ENCODE peak calls at places on chromosomes 16 and 17, in seven cellular contexts. K, U, S, I, J, O and D are unnamed samples.

GRCh38 chr17:12137859-12138258 is 117.2 kb downstream of the MAP2K4 start:
- DNase-seq in K (no peak), U (no peak), S (no peak), I (no peak), J (no peak), O (no peak), D (no peak)

GRCh38 chr17:60079401-60079861 is 710 bp upstream of the HEATR6 start:
- DNase-seq in K (no peak), U (no peak), S (no peak), I (no peak), J (no peak), O (no peak), D (no peak)

GRCh38 chr16:67873435-67874146 is 739 bp downstream of the EDC4 start:
- DNase-seq in K (no peak), U (peak), S (no peak), I (no peak), J (no peak), O (no peak), D (no peak)

GRCh38 chr16:49484454-49484853 is 110.8 kb downstream of the C16orf78 start:
- DNase-seq in K (peak), U (peak), S (peak), I (peak), J (peak), O (peak), D (peak)

GRCh38 chr16:58022601-58023371 is 2.8 kb upstream of the MMP15 start:
- DNase-seq in K (peak), U (peak), S (no peak), I (peak), J (no peak), O (peak), D (no peak)

GRCh38 chr17:46764709-46765401 is 53.6 kb downstream of the WNT3 start:
- DNase-seq in K (no peak), U (no peak), S (no peak), I (peak), J (no peak), O (peak), D (no peak)

GRCh38 chr16:69929480-69929879 is 21.7 kb upstream of the CLEC18A start:
- DNase-seq in K (no peak), U (no peak), S (no peak), I (no peak), J (no peak), O (no peak), D (no peak)

GRCh38 chr17:36667922-36668321 is 66.5 kb downstream of the MRM1 start:
- DNase-seq in K (no peak), U (no peak), S (no peak), I (no peak), J (no peak), O (no peak), D (no peak)

GRCh38 chr16:24540575-24541240 is 1.3 kb downstream of the RBBP6 start:
- DNase-seq in K (no peak), U (no peak), S (no peak), I (no peak), J (no peak), O (no peak), D (no peak)

GRCh38 chr16:11585460-11586374 is 1.0 kb downstream of the LITAF start:
- DNase-seq in K (peak), U (peak), S (no peak), I (peak), J (no peak), O (peak), D (no peak)

GRCh38 chr16:50228364-50228868 is 37.9 kb upstream of the ADCY7 start:
- DNase-seq in K (no peak), U (no peak), S (no peak), I (no peak), J (no peak), O (no peak), D (no peak)

GRCh38 chr16:29674188-29674587 is 4.8 kb upstream of the QPRT start:
- DNase-seq in K (peak), U (peak), S (no peak), I (no peak), J (no peak), O (no peak), D (no peak)

GRCh38 chr16:26149661-26150060 is 457.9 kb downstream of the HS3ST4 start:
- DNase-seq in K (no peak), U (no peak), S (no peak), I (no peak), J (no peak), O (no peak), D (no peak)

GRCh38 chr16:62363451-62363850 is 327.2 kb upstream of the CDH8 start:
- DNase-seq in K (no peak), U (no peak), S (no peak), I (no peak), J (no peak), O (no peak), D (no peak)

GRCh38 chr17:57097832-57098421 is 12.9 kb downstream of the AKAP1 start:
- DNase-seq in K (no peak), U (no peak), S (peak), I (no peak), J (no peak), O (no peak), D (no peak)

GRCh38 chr17:19306160-19307111 is 56.1 kb downstream of the B9D1 start:
- DNase-seq in K (no peak), U (peak), S (no peak), I (no peak), J (no peak), O (peak), D (no peak)

GRCh38 chr17:76493505-76494167 is 7.6 kb downstream of the RHBDF2 start:
- DNase-seq in K (no peak), U (peak), S (no peak), I (no peak), J (no peak), O (peak), D (no peak)

GRCh38 chr17:49197346-49197998 is 12.9 kb downstream of the GNGT2 start:
- DNase-seq in K (no peak), U (no peak), S (no peak), I (no peak), J (no peak), O (no peak), D (no peak)

GRCh38 chr16:57000271-57001025 is 11.1 kb downstream of the NLRC5 start:
- DNase-seq in K (peak), U (peak), S (no peak), I (peak), J (peak), O (peak), D (no peak)

GRCh38 chr17:80453126-80453979 is 23.1 kb downstream of the NPTX1 start:
- DNase-seq in K (no peak), U (no peak), S (no peak), I (no peak), J (no peak), O (no peak), D (no peak)

GRCh38 chr17:80455328-80455710 is 21.1 kb downstream of the NPTX1 start:
- DNase-seq in K (peak), U (peak), S (peak), I (peak), J (peak), O (peak), D (peak)

GRCh38 chr17:80453980-80454556 is 22.3 kb downstream of the NPTX1 start:
- DNase-seq in K (no peak), U (no peak), S (no peak), I (no peak), J (no peak), O (no peak), D (peak)

GRCh38 chr17:80455784-80456183 is 20.6 kb downstream of the NPTX1 start:
- DNase-seq in K (no peak), U (no peak), S (no peak), I (no peak), J (no peak), O (no peak), D (no peak)

DNA sequence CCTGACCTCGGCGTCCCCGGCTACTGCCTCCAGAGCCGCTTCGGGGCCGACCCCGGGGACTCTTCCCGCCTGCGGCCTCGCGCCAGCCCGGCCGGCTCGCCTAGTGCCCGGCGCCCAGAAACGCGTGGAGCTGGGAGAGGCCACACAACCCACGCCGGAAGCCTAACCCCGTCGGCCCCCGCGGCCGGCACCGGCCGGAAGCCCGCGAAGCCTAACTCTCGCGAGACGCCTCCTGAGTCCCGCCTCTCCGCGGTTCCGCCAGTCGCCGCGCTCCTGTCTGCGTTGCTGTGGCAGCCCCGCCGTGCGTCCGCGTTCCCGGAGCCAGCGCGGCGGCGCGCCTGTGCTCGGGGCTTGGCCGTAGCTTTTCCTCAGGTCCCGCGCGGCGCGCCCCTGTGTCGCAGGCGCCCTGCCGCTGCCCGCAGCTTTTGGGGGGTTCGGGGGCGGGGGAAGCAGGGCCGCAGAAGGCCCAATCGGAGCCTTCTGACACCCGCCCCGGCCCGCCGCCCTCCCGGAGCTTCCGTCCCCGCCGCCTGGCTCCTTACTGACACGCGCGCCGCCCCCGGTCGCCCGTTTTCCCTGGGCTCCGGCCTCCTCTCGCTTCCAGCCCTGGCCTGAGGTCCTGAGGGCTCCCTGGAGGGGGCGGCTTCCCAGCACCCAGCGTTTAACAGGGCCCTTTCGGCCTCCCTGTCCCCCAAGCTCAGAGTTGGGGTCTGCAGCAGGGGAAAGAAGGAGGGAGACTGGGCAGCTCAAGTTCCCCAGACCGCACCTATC is 21.7 kb downstream of the NPTX1 start:
- DNase-seq in K (peak), U (peak), S (peak), I (peak), J (peak), O (peak), D (peak)
- TF ChIP-seq POLR2A in K (peak), U (peak), S (peak), I (no peak), J (peak), O (no peak), D (peak)

GRCh38 chr17:73010414-73010813 is 82.1 kb downstream of the SLC39A11 start:
- DNase-seq in K (no peak), U (no peak), S (no peak), I (no peak), J (no peak), O (no peak), D (no peak)
- TF ChIP-seq POLR2A in K (no peak), U (no peak), S (no peak), I (no peak), J (no peak), O (no peak), D (no peak)

GRCh38 chr16:13797718-13798117 is 122.2 kb upstream of the ERCC4 start:
- DNase-seq in K (no peak), U (no peak), S (no peak), I (no peak), J (no peak), O (no peak), D (no peak)

GRCh38 chr16:13793788-13794461 is 126.0 kb upstream of the ERCC4 start:
- DNase-seq in K (no peak), U (no peak), S (no peak), I (no peak), J (no peak), O (no peak), D (no peak)

GRCh38 chr16:13791095-13791494 is 128.9 kb upstream of the ERCC4 start:
- DNase-seq in K (no peak), U (no peak), S (no peak), I (no peak), J (no peak), O (no peak), D (no peak)

GRCh38 chr16:13798211-13798610 is 121.7 kb upstream of the ERCC4 start:
- DNase-seq in K (no peak), U (no peak), S (no peak), I (no peak), J (no peak), O (no peak), D (no peak)

GRCh38 chr16:13795131-13795530 is 124.8 kb upstream of the ERCC4 start:
- DNase-seq in K (no peak), U (no peak), S (no peak), I (no peak), J (no peak), O (no peak), D (no peak)
- TF ChIP-seq POLR2A in K (no peak), U (no peak), S (no peak), I (no peak), J (no peak), O (no peak), D (no peak)

GRCh38 chr16:1526608-1527555 is 6.6 kb upstream of the TMEM204 start:
- DNase-seq in K (no peak), U (no peak), S (no peak), I (no peak), J (no peak), O (no peak), D (no peak)
- TF ChIP-seq POLR2A in K (no peak), U (no peak), S (no peak), I (no peak), J (no peak), O (no peak), D (no peak)

GRCh38 chr17:45046536-45047125 is 4.8 kb downstream of the DCAKD start:
- DNase-seq in K (no peak), U (no peak), S (no peak), I (no peak), J (no peak), O (no peak), D (no peak)

GRCh38 chr17:45052052-45052772 is 780 bp upstream of the DCAKD start:
- DNase-seq in K (peak), U (peak), S (no peak), I (no peak), J (no peak), O (peak), D (no peak)

GRCh38 chr17:45050680-45051059 is 762 bp downstream of the DCAKD start:
- DNase-seq in K (no peak), U (peak), S (no peak), I (no peak), J (no peak), O (no peak), D (no peak)

GRCh38 chr17:45048795-45049563 is 2.5 kb downstream of the DCAKD start:
- DNase-seq in K (no peak), U (no peak), S (no peak), I (no peak), J (no peak), O (no peak), D (no peak)

GRCh38 chr17:45051060-45051719 is at the start of gene DCAKD:
- DNase-seq in K (peak), U (peak), S (peak), I (peak), J (peak), O (peak), D (peak)
- TF ChIP-seq POLR2A in K (peak), U (peak), S (peak), I (no peak), J (peak), O (no peak), D (peak)

DNA sequence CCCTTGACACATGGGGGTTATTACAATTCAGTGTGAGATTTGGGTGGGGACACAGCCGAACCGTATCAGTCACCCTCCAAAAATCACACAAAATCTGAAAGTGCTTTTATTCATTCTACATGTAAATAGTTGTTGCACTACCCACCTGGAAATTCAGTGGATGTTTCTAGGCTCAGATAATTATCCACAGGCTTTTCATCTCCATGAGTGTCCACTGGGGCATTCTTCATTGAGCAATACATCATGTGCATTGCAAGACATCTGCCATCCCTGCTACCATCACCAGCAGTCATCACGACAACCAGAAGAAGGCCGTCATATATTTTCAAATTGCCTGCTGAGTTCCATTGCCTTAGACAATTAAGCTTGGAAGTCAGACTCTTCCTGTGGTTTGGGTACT is 330.8 kb downstream of the WWOX start:
- DNase-seq in K (no peak), U (no peak), S (no peak), I (no peak), J (no peak), O (no peak), D (no peak)
- TF ChIP-seq POLR2A in K (no peak), U (no peak), S (no peak), I (no peak), J (no peak), O (no peak), D (no peak)